ENCODE peak calls at places on chromosomes 12 and 14, in four cellular contexts. L is HepG2, C is K562, F is GM12878. Y is an unnamed sample.
A peak's percentile ranks its signal among the peaks of the same experiment; 100 is the strongest.

GRCh38 chr12:53122961-53123468 is 19.7 kb downstream of the SOAT2 start:
- DNase-seq in L (no peak), C (no peak), F (no peak), Y (no peak)

GRCh38 chr12:41512531-41512930 is 324.4 kb downstream of the PDZRN4 start:
- DNase-seq in L (no peak), C (no peak), F (no peak), Y (no peak)

GRCh38 chr12:70364695-70365397 is 1.2 kb upstream of the KCNMB4 start:
- DNase-seq in L (no peak), C (no peak), F (no peak), Y (peak; percentile 19)

GRCh38 chr12:46209914-46210834 is 58.7 kb downstream of the SLC38A1 start:
- DNase-seq in L (peak; percentile 11), C (no peak), F (peak; percentile 68), Y (no peak)

GRCh38 chr14:39474416-39474911 is 42.2 kb upstream of the FBXO33 start:
- DNase-seq in L (peak; percentile 87), C (no peak), F (no peak), Y (no peak)

GRCh38 chr14:58966991-58967390 is 221.5 kb upstream of the DAAM1 start:
- DNase-seq in L (no peak), C (no peak), F (no peak), Y (no peak)

GRCh38 chr14:75310295-75311059 is 31.8 kb downstream of the FOS start:
- DNase-seq in L (no peak), C (no peak), F (no peak), Y (peak; percentile 80)

GRCh38 chr12:66403746-66404145 is 101.5 kb downstream of the HELB start:
- DNase-seq in L (no peak), C (no peak), F (no peak), Y (no peak)

GRCh38 chr14:31926123-31926522 is 151.0 kb upstream of the ARHGAP5 start:
- DNase-seq in L (peak; percentile 87), C (peak; percentile 40), F (no peak), Y (peak; percentile 59)

GRCh38 chr14:101727611-101728010 is 33.9 kb upstream of the PPP2R5C start:
- DNase-seq in L (no peak), C (no peak), F (no peak), Y (no peak)

GRCh38 chr12:85225501-85225900 is 54.5 kb upstream of the ALX1 start:
- DNase-seq in L (no peak), C (no peak), F (no peak), Y (no peak)

GRCh38 chr12:11711675-11712327 is 62.3 kb downstream of the ETV6 start:
- DNase-seq in L (peak; percentile 72), C (no peak), F (no peak), Y (no peak)

GRCh38 chr14:92903359-92903758 is 19.6 kb upstream of the CHGA start:
- DNase-seq in L (no peak), C (no peak), F (no peak), Y (no peak)

GRCh38 chr12:65567820-65568219 is 256.5 kb upstream of the HMGA2 start:
- DNase-seq in L (no peak), C (no peak), F (no peak), Y (no peak)

GRCh38 chr12:57128519-57129247 is 400 bp downstream of the LRP1 start:
- DNase-seq in L (no peak), C (no peak), F (no peak), Y (no peak)

GRCh38 chr12:41289461-41289860 is 101.3 kb downstream of the PDZRN4 start:
- DNase-seq in L (no peak), C (no peak), F (no peak), Y (no peak)

GRCh38 chr14:103854017-103854808 is 6.8 kb upstream of the PPP1R13B start:
- DNase-seq in L (no peak), C (no peak), F (no peak), Y (no peak)

GRCh38 chr12:53935562-53936341 is 2.9 kb upstream of the HOXC13 start:
- DNase-seq in L (no peak), C (no peak), F (no peak), Y (no peak)

GRCh38 chr14:75986439-75986765 is 839 bp downstream of the IFT43 start:
- DNase-seq in L (no peak), C (no peak), F (no peak), Y (no peak)

GRCh38 chr14:28773176-28773575 is 6.6 kb downstream of the FOXG1 start:
- DNase-seq in L (no peak), C (no peak), F (no peak), Y (no peak)

GRCh38 chr14:71319646-71320045 is 412.4 kb downstream of the PCNX1 start:
- DNase-seq in L (no peak), C (peak; percentile 28), F (no peak), Y (peak; percentile 33)

DNA sequence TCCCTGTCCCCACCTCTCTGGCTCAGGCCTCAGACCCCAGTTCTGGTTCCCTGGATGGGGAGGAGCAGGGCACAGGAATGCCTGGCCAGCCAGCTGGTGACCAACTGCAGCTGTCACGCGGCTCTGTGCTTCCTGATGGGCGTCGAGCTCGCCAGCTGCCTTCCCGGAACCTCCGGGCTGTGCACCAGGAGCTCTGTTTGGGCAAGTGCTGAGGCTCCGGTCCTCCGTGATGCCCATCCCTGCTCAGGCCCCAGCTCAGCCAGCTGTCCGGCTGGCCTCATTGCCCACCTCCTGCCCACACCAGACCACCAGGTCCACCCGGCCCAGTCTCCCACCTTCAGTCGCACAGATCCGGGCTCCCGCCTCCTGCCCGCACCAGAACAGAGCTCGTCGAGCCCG is 4.8 kb downstream of the IFFO1 start:
- DNase-seq in L (no peak), C (no peak), F (no peak), Y (no peak)
- TF ChIP-seq CHD4 in L (no peak), C (no peak), F (no peak), Y (no peak)

DNA sequence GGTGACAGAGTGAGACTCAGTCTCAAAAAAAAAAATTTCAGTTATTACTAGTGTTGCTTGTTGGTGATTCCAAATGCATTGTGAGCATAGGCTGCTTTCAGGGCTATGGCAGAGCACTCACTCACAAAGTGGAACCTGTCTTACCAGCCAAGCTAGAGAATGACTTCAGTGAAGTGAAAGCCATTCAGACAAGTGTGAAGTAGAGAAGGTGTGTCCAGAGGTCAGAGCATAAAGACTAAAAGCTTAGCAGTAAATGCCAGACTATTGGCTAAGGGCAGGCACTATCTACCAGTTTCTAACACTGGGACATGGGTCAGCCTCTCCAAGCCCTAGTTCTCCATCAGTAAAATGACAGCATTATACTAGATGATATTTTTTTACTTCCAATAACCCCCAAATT is 12.7 kb downstream of the PPP1R36 start:
- DNase-seq in L (no peak), C (no peak), F (no peak), Y (no peak)
- TF ChIP-seq CHD4 in L (no peak), C (no peak), F (no peak), Y (no peak)

GRCh38 chr12:116662612-116663144 is 75.2 kb downstream of the SPRING1 start:
- DNase-seq in L (peak; percentile 52), C (no peak), F (no peak), Y (no peak)
- TF ChIP-seq CHD4 in L (no peak), C (no peak), F (no peak), Y (no peak)

DNA sequence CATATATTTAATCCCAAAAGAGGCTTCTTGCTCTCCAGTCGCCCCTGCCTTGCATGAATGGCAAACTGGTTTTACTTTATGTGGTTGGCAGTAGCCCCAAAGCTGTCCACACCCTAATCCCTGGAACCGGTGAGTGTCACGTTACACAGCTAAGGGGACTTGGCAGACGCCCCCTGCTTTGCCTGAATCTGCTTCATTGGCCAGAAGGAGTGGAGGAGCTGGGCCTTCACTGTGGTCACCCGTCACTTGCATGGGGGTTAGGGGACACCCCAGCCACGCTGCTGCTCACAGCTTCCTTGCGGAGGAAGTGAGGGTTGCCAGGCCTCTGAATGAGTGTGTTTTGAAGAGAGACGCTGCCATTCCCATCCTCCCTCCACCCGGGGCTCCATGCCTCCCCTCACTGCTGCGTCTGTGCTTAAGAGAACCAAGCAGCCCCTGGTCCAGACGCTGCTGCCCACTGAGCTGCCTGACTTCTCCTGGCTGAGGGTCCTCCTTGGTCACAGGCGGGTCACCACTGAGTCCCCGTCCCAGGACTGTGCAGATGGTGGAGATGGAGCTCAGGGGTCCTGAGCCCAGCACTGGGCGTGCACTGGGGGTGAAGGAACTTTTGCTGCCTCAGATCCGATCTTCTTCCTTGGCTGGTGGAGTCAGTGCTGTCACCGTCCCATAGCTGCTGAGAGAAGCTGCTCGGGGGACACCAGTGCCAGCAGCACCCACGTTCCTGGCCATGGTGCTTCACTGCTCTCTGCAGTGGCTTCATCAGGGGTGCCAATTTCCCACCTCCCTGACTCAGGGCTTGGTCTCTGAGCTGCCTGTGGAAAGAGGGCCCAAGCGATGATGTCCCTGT is 39.8 kb downstream of the GALNT9 start:
- DNase-seq in L (no peak), C (no peak), F (no peak), Y (no peak)
- TF ChIP-seq CHD4 in L (no peak), C (no peak), F (no peak), Y (no peak)

DNA sequence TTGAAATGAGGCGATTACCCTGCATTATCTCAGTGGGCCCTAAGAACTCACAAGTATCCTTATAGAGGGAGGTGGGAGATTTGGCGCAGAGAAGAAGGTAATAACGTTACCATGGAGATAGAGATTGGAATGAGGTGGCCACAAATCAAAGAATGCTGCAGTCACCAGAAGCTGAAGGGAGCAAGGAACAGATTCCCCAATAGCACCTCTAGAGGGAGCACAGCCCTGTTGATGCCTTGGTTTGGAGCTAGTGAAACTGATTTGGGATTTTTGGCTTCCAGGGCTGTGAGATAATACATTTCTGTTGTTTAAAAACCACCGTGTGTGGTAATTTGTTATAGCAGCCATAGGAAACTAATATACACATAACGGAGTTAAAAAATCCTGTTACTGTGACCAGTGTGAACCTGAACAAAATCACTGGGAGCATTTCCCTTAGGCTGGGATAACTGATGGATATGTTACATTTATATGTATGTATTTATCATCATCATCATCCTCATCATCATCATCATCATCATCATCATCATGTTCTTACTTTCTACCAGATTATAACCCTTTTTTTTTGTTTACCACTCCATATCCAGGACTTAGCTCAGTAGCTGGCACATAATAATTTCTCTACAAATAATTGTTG is 100.3 kb downstream of the LIN7A start:
- DNase-seq in L (peak; percentile 61), C (no peak), F (no peak), Y (peak; percentile 53)
- TF ChIP-seq CHD4 in L (no peak), C (no peak), F (no peak), Y (no peak)

Y was measured in A549.